ENCODE peak calls at places on chromosome 1, in eight cellular contexts. One of them, this sample, is unnamed.

GRCh38 chr1:214116258-214116657 is 128.5 kb downstream of the PROX1 start:
- DNase-seq in GM23338: no peak
- DNase-seq in hepatocyte: no peak
- DNase-seq in CD4-positive, alpha-beta T cell: no peak
- DNase-seq in upper lobe of right lung: no peak
- DNase-seq in ovary: no peak
- DNase-seq in heart right ventricle: no peak
- DNase-seq in stomach: no peak
- DNase-seq in this sample: no peak

GRCh38 chr1:168893359-168893791 is 164.4 kb upstream of the DPT start:
- DNase-seq in stomach: no peak
- DNase-seq in hepatocyte: peak
- DNase-seq in CD4-positive, alpha-beta T cell: no peak
- DNase-seq in ovary: no peak
- DNase-seq in GM23338: no peak
- DNase-seq in heart right ventricle: no peak
- DNase-seq in upper lobe of right lung: no peak
- DNase-seq in this sample: no peak

GRCh38 chr1:233019083-233019482 is 68.7 kb downstream of the NTPCR start:
- DNase-seq in CD4-positive, alpha-beta T cell: no peak
- DNase-seq in upper lobe of right lung: no peak
- DNase-seq in hepatocyte: no peak
- DNase-seq in ovary: no peak
- DNase-seq in stomach: no peak
- DNase-seq in GM23338: no peak
- DNase-seq in heart right ventricle: no peak
- DNase-seq in this sample: no peak

GRCh38 chr1:62040973-62041372 is 153.7 kb upstream of the L1TD1 start:
- DNase-seq in stomach: no peak
- DNase-seq in GM23338: no peak
- DNase-seq in upper lobe of right lung: no peak
- DNase-seq in ovary: no peak
- DNase-seq in heart right ventricle: no peak
- DNase-seq in hepatocyte: no peak
- DNase-seq in CD4-positive, alpha-beta T cell: no peak
- DNase-seq in this sample: no peak

GRCh38 chr1:205246426-205247119 is 18.8 kb downstream of the TMCC2 start:
- DNase-seq in stomach: no peak
- DNase-seq in upper lobe of right lung: peak
- DNase-seq in ovary: no peak
- DNase-seq in GM23338: no peak
- DNase-seq in CD4-positive, alpha-beta T cell: no peak
- DNase-seq in hepatocyte: no peak
- DNase-seq in heart right ventricle: no peak
- DNase-seq in this sample: no peak

GRCh38 chr1:174262747-174263241 is 103.5 kb downstream of the RABGAP1L start:
- DNase-seq in stomach: no peak
- DNase-seq in upper lobe of right lung: no peak
- DNase-seq in heart right ventricle: no peak
- DNase-seq in ovary: no peak
- DNase-seq in GM23338: peak
- DNase-seq in CD4-positive, alpha-beta T cell: no peak
- DNase-seq in hepatocyte: peak
- DNase-seq in this sample: no peak

GRCh38 chr1:10671090-10671489 is 125.4 kb downstream of the CASZ1 start:
- DNase-seq in heart right ventricle: no peak
- DNase-seq in ovary: no peak
- DNase-seq in CD4-positive, alpha-beta T cell: no peak
- DNase-seq in GM23338: no peak
- DNase-seq in upper lobe of right lung: no peak
- DNase-seq in stomach: no peak
- DNase-seq in hepatocyte: no peak
- DNase-seq in this sample: no peak

GRCh38 chr1:244326757-244327156 is 125.0 kb downstream of the ADSS2 start:
- DNase-seq in heart right ventricle: no peak
- DNase-seq in hepatocyte: no peak
- DNase-seq in GM23338: no peak
- DNase-seq in upper lobe of right lung: no peak
- DNase-seq in ovary: no peak
- DNase-seq in stomach: no peak
- DNase-seq in CD4-positive, alpha-beta T cell: no peak
- DNase-seq in this sample: no peak

GRCh38 chr1:119316870-119317416 is 51.6 kb upstream of the HAO2 start:
- DNase-seq in upper lobe of right lung: no peak
- DNase-seq in hepatocyte: no peak
- DNase-seq in ovary: no peak
- DNase-seq in stomach: no peak
- DNase-seq in CD4-positive, alpha-beta T cell: no peak
- DNase-seq in heart right ventricle: no peak
- DNase-seq in GM23338: peak
- DNase-seq in this sample: no peak

GRCh38 chr1:153615406-153615805 is 719 bp downstream of the S100A14 start:
- DNase-seq in ovary: no peak
- DNase-seq in heart right ventricle: no peak
- DNase-seq in stomach: no peak
- DNase-seq in CD4-positive, alpha-beta T cell: no peak
- DNase-seq in hepatocyte: no peak
- DNase-seq in GM23338: no peak
- DNase-seq in upper lobe of right lung: no peak
- DNase-seq in this sample: no peak

GRCh38 chr1:204095248-204095640 is 22.3 kb downstream of the SOX13 start:
- DNase-seq in hepatocyte: no peak
- DNase-seq in GM23338: no peak
- DNase-seq in upper lobe of right lung: no peak
- DNase-seq in ovary: no peak
- DNase-seq in stomach: no peak
- DNase-seq in heart right ventricle: no peak
- DNase-seq in CD4-positive, alpha-beta T cell: no peak
- DNase-seq in this sample: no peak
- TF ChIP-seq CTCF in hepatocyte: no peak
- TF ChIP-seq CTCF in GM23338: no peak
- TF ChIP-seq CTCF in upper lobe of right lung: no peak
- TF ChIP-seq CTCF in ovary: no peak
- TF ChIP-seq CTCF in stomach: no peak
- TF ChIP-seq CTCF in heart right ventricle: no peak
- TF ChIP-seq CTCF in CD4-positive, alpha-beta T cell: no peak
- TF ChIP-seq CTCF in this sample: no peak

DNA sequence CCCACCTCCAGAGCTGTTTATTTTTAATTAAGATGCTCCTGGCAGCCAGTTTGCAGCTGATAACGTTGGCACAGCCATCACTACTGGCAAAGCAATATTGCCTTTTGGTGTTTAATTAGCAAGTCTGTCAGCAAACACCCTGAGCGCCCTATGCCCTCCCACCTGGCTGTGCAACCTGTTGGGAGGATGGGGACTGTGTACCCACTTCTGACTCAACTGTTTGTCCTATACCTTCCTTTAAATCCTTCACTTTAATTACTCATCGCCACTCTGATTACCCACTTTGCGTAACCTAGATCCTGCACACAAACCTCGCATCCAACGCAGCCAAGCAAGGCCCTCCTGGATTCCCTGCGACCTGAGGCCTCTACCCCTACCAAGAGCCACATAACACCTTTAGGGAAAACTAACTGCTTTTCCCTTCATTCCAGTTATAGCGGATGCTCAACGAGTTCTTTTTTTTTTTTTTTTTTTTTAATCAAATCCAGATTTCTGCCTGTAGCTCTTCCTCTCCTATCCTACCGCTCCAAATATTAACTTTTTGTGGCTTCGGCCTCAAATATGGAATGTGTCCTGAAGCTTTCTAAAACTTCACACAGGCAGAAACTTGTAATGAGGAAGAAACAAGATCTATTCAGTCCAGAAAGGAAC is 67.0 kb downstream of the BCAR3 start:
- DNase-seq in heart right ventricle: no peak
- DNase-seq in upper lobe of right lung: no peak
- DNase-seq in GM23338: no peak
- DNase-seq in stomach: peak
- DNase-seq in hepatocyte: no peak
- DNase-seq in CD4-positive, alpha-beta T cell: no peak
- DNase-seq in ovary: no peak
- DNase-seq in this sample: peak
- H3K27ac ChIP-seq in heart right ventricle: peak
- H3K27ac ChIP-seq in upper lobe of right lung: peak
- H3K27ac ChIP-seq in GM23338: peak
- H3K27ac ChIP-seq in stomach: peak
- H3K27ac ChIP-seq in hepatocyte: peak
- H3K27ac ChIP-seq in CD4-positive, alpha-beta T cell: no peak
- H3K27ac ChIP-seq in ovary: peak
- H3K27ac ChIP-seq in this sample: no peak

GRCh38 chr1:111755321-111756123 is at the start of gene DDX20:
- DNase-seq in hepatocyte: peak
- DNase-seq in upper lobe of right lung: peak
- DNase-seq in ovary: peak
- DNase-seq in stomach: peak
- DNase-seq in GM23338: peak
- DNase-seq in CD4-positive, alpha-beta T cell: peak
- DNase-seq in heart right ventricle: peak
- DNase-seq in this sample: peak

GRCh38 chr1:111756124-111756513 is 418 bp downstream of the DDX20 start:
- DNase-seq in upper lobe of right lung: no peak
- DNase-seq in stomach: no peak
- DNase-seq in hepatocyte: no peak
- DNase-seq in GM23338: no peak
- DNase-seq in ovary: no peak
- DNase-seq in CD4-positive, alpha-beta T cell: no peak
- DNase-seq in heart right ventricle: no peak
- DNase-seq in this sample: no peak

GRCh38 chr1:111754964-111755320 is 759 bp upstream of the DDX20 start:
- DNase-seq in hepatocyte: peak
- DNase-seq in ovary: peak
- DNase-seq in heart right ventricle: peak
- DNase-seq in upper lobe of right lung: peak
- DNase-seq in CD4-positive, alpha-beta T cell: no peak
- DNase-seq in GM23338: peak
- DNase-seq in stomach: peak
- DNase-seq in this sample: peak

GRCh38 chr1:111761717-111762116 is 6.0 kb downstream of the DDX20 start:
- DNase-seq in upper lobe of right lung: no peak
- DNase-seq in stomach: no peak
- DNase-seq in GM23338: no peak
- DNase-seq in ovary: no peak
- DNase-seq in CD4-positive, alpha-beta T cell: no peak
- DNase-seq in heart right ventricle: no peak
- DNase-seq in hepatocyte: no peak
- DNase-seq in this sample: no peak

DNA sequence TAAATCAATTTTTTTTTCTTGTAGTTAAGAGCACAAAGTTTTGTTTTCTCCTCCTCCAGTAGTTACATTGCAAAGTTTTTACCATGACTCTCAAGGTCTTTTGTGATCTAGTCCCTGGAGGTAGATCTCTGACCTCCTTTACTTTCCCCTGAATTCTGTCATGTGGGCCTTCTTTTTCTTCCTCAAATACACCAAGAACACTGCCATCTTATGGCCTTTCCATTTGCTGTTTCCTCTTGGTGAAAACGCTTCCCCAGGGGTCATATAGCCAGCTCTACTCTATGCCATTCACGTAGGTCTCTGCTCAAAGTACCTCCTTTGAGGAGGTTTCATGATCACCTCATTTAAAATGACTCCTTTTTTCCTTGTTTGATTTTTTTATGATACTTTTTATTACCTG is 2.7 kb downstream of the DDX20 start:
- DNase-seq in heart right ventricle: no peak
- DNase-seq in hepatocyte: no peak
- DNase-seq in ovary: no peak
- DNase-seq in stomach: no peak
- DNase-seq in GM23338: peak
- DNase-seq in upper lobe of right lung: no peak
- DNase-seq in CD4-positive, alpha-beta T cell: no peak
- DNase-seq in this sample: no peak
- TF ChIP-seq CTCF in heart right ventricle: no peak
- TF ChIP-seq CTCF in hepatocyte: no peak
- TF ChIP-seq CTCF in ovary: no peak
- TF ChIP-seq CTCF in stomach: no peak
- TF ChIP-seq CTCF in GM23338: peak
- TF ChIP-seq CTCF in upper lobe of right lung: no peak
- TF ChIP-seq CTCF in CD4-positive, alpha-beta T cell: no peak
- TF ChIP-seq CTCF in this sample: no peak

GRCh38 chr1:198934414-198934813 is 295.6 kb downstream of the PTPRC start:
- DNase-seq in CD4-positive, alpha-beta T cell: no peak
- DNase-seq in heart right ventricle: no peak
- DNase-seq in stomach: no peak
- DNase-seq in ovary: no peak
- DNase-seq in upper lobe of right lung: no peak
- DNase-seq in GM23338: no peak
- DNase-seq in hepatocyte: no peak
- DNase-seq in this sample: no peak

GRCh38 chr1:198933506-198933905 is 294.7 kb downstream of the PTPRC start:
- DNase-seq in GM23338: no peak
- DNase-seq in CD4-positive, alpha-beta T cell: no peak
- DNase-seq in upper lobe of right lung: no peak
- DNase-seq in stomach: no peak
- DNase-seq in hepatocyte: no peak
- DNase-seq in heart right ventricle: no peak
- DNase-seq in ovary: no peak
- DNase-seq in this sample: no peak

GRCh38 chr1:198935371-198935921 is 296.6 kb downstream of the PTPRC start:
- DNase-seq in heart right ventricle: peak
- DNase-seq in CD4-positive, alpha-beta T cell: peak
- DNase-seq in ovary: peak
- DNase-seq in stomach: peak
- DNase-seq in hepatocyte: peak
- DNase-seq in GM23338: peak
- DNase-seq in upper lobe of right lung: peak
- DNase-seq in this sample: no peak

GRCh38 chr1:198936371-198937083 is 297.7 kb downstream of the PTPRC start:
- DNase-seq in stomach: no peak
- DNase-seq in ovary: no peak
- DNase-seq in heart right ventricle: no peak
- DNase-seq in CD4-positive, alpha-beta T cell: no peak
- DNase-seq in upper lobe of right lung: no peak
- DNase-seq in GM23338: no peak
- DNase-seq in hepatocyte: peak
- DNase-seq in this sample: no peak

GRCh38 chr1:198934901-198935301 is 296.1 kb downstream of the PTPRC start:
- DNase-seq in upper lobe of right lung: no peak
- DNase-seq in stomach: no peak
- DNase-seq in ovary: no peak
- DNase-seq in GM23338: no peak
- DNase-seq in heart right ventricle: no peak
- DNase-seq in hepatocyte: no peak
- DNase-seq in CD4-positive, alpha-beta T cell: peak
- DNase-seq in this sample: no peak
- H3K27ac ChIP-seq in upper lobe of right lung: peak
- H3K27ac ChIP-seq in stomach: peak
- H3K27ac ChIP-seq in ovary: no peak
- H3K27ac ChIP-seq in GM23338: no peak
- H3K27ac ChIP-seq in heart right ventricle: peak
- H3K27ac ChIP-seq in hepatocyte: peak
- H3K27ac ChIP-seq in CD4-positive, alpha-beta T cell: peak
- H3K27ac ChIP-seq in this sample: peak

GRCh38 chr1:1349256-1350012 is at the start of gene DVL1:
- DNase-seq in CD4-positive, alpha-beta T cell: peak
- DNase-seq in stomach: peak
- DNase-seq in GM23338: peak
- DNase-seq in ovary: peak
- DNase-seq in heart right ventricle: peak
- DNase-seq in upper lobe of right lung: peak
- DNase-seq in hepatocyte: peak
- DNase-seq in this sample: peak
- TF ChIP-seq CTCF in CD4-positive, alpha-beta T cell: peak
- TF ChIP-seq CTCF in stomach: no peak
- TF ChIP-seq CTCF in GM23338: peak
- TF ChIP-seq CTCF in ovary: peak
- TF ChIP-seq CTCF in heart right ventricle: peak
- TF ChIP-seq CTCF in upper lobe of right lung: peak
- TF ChIP-seq CTCF in hepatocyte: peak
- TF ChIP-seq CTCF in this sample: peak

GRCh38 chr1:225765982-225766674 is 11.5 kb upstream of the SRP9 start:
- DNase-seq in upper lobe of right lung: no peak
- DNase-seq in GM23338: no peak
- DNase-seq in ovary: peak
- DNase-seq in hepatocyte: no peak
- DNase-seq in stomach: peak
- DNase-seq in CD4-positive, alpha-beta T cell: no peak
- DNase-seq in heart right ventricle: no peak
- DNase-seq in this sample: peak
- H3K27ac ChIP-seq in upper lobe of right lung: peak
- H3K27ac ChIP-seq in GM23338: no peak
- H3K27ac ChIP-seq in ovary: peak
- H3K27ac ChIP-seq in hepatocyte: peak
- H3K27ac ChIP-seq in stomach: no peak
- H3K27ac ChIP-seq in CD4-positive, alpha-beta T cell: no peak
- H3K27ac ChIP-seq in heart right ventricle: peak
- H3K27ac ChIP-seq in this sample: no peak